ENCODE peak calls at places on chromosomes 7 and 10, in five cellular contexts. I, R, Q, Z and K are unnamed samples.
A peak's percentile ranks its signal among the peaks of the same experiment; 100 is the strongest.

GRCh38 chr7:96508371-96508770 is 186.5 kb upstream of the SLC25A13 start:
- DNase-seq in I (no peak), R (no peak), Q (peak; percentile 10), Z (no peak), K (no peak)

GRCh38 chr10:36324831-36325230 is 682.7 kb upstream of the FZD8 start:
- DNase-seq in I (no peak), R (no peak), Q (no peak), Z (no peak), K (no peak)

GRCh38 chr10:113961261-113961938 is 82.3 kb upstream of the ADRB1 start:
- DNase-seq in I (peak; percentile 44), R (no peak), Q (peak; percentile 28), Z (peak; percentile 43), K (no peak)

GRCh38 chr10:78684954-78685353 is 383.8 kb upstream of the ZMIZ1 start:
- DNase-seq in I (peak; percentile 79), R (no peak), Q (no peak), Z (no peak), K (no peak)

GRCh38 chr7:55964802-55965470 is 551 bp downstream of the NIPSNAP2 start:
- DNase-seq in I (peak; percentile 77), R (peak; percentile 93), Q (peak; percentile 37), Z (peak; percentile 78), K (peak; percentile 13)

GRCh38 chr10:131824371-131825149 is 76.2 kb upstream of the PPP2R2D start:
- DNase-seq in I (no peak), R (no peak), Q (no peak), Z (no peak), K (no peak)

GRCh38 chr10:120700421-120700820 is 150.7 kb upstream of the WDR11 start:
- DNase-seq in I (no peak), R (no peak), Q (no peak), Z (no peak), K (no peak)

GRCh38 chr7:139697031-139697430 is 80.8 kb downstream of the HIPK2 start:
- DNase-seq in I (peak; percentile 79), R (no peak), Q (peak; percentile 70), Z (no peak), K (no peak)

GRCh38 chr7:140403878-140404564 is at the start of gene RAB19:
- DNase-seq in I (peak; percentile 60), R (no peak), Q (peak; percentile 55), Z (peak; percentile 50), K (peak; percentile 16)

GRCh38 chr7:39541493-39541892 is 24.7 kb upstream of the YAE1 start:
- DNase-seq in I (no peak), R (no peak), Q (no peak), Z (no peak), K (no peak)

GRCh38 chr7:26202019-26202985 is 757 bp downstream of the CBX3 start:
- DNase-seq in I (no peak), R (no peak), Q (no peak), Z (no peak), K (no peak)

GRCh38 chr7:27112361-27112760 is 9.9 kb upstream of the HOXA2 start:
- DNase-seq in I (no peak), R (no peak), Q (no peak), Z (no peak), K (no peak)

GRCh38 chr7:2040201-2040892 is 192.4 kb downstream of the MAD1L1 start:
- DNase-seq in I (no peak), R (no peak), Q (no peak), Z (no peak), K (no peak)

GRCh38 chr7:73786588-73786987 is 16.5 kb upstream of the CLDN3 start:
- DNase-seq in I (no peak), R (no peak), Q (no peak), Z (no peak), K (no peak)

GRCh38 chr7:11185179-11185578 is 211.5 kb downstream of the PHF14 start:
- DNase-seq in I (no peak), R (no peak), Q (no peak), Z (no peak), K (no peak)

GRCh38 chr10:80506189-80506575 is 31.5 kb upstream of the SH2D4B start:
- DNase-seq in I (no peak), R (no peak), Q (no peak), Z (no peak), K (peak; percentile 78)

GRCh38 chr10:95355241-95355779 is 64.5 kb upstream of the PDLIM1 start:
- DNase-seq in I (peak; percentile 78), R (no peak), Q (peak; percentile 34), Z (no peak), K (no peak)

GRCh38 chr10:131207584-131208532 is 103.7 kb downstream of the TCERG1L start:
- DNase-seq in I (no peak), R (no peak), Q (no peak), Z (no peak), K (no peak)

GRCh38 chr10:103911021-103911459 is 6.9 kb downstream of the STN1 start:
- DNase-seq in I (no peak), R (no peak), Q (no peak), Z (no peak), K (no peak)

GRCh38 chr7:133530682-133531081 is 277.8 kb downstream of the EXOC4 start:
- DNase-seq in I (no peak), R (no peak), Q (no peak), Z (no peak), K (no peak)

GRCh38 chr10:43222296-43222695 is 44.6 kb downstream of the RASGEF1A start:
- DNase-seq in I (no peak), R (no peak), Q (no peak), Z (no peak), K (no peak)

GRCh38 chr7:7719235-7719634 is 828 bp upstream of the RPA3 start:
- DNase-seq in I (peak; percentile 91), R (peak; percentile 42), Q (peak; percentile 96), Z (peak; percentile 90), K (peak; percentile 26)

GRCh38 chr7:15199482-15199881 is 296.9 kb upstream of the DGKB start:
- DNase-seq in I (no peak), R (no peak), Q (no peak), Z (peak; percentile 7), K (no peak)

GRCh38 chr7:69776611-69777010 is 178.3 kb downstream of the AUTS2 start:
- DNase-seq in I (no peak), R (no peak), Q (no peak), Z (no peak), K (no peak)

GRCh38 chr7:74000489-74001149 is 27.4 kb upstream of the ELN start:
- DNase-seq in I (no peak), R (no peak), Q (no peak), Z (no peak), K (no peak)

GRCh38 chr10:132293416-132294195 is 14.1 kb downstream of the STK32C start:
- DNase-seq in I (no peak), R (no peak), Q (peak; percentile 31), Z (no peak), K (no peak)

GRCh38 chr10:125102821-125103220 is 57.5 kb downstream of the CTBP2 start:
- DNase-seq in I (no peak), R (no peak), Q (no peak), Z (peak; percentile 73), K (no peak)